ENCODE peak calls at places on chromosomes 6 and 20, in six cellular contexts. X is mesenteric fat pad; A is heart left ventricle; D is NCI-H1105 treated with DMSO at 0.1 percent for 48 hours; G is cardiac fibroblast; N is NK-92 treated with Interleukin-12 subunit alpha and Interleukin-12 subunit beta, amount 100 ng/mL, for 24 hours. I is an unnamed sample.

GRCh38 chr6:137309078-137309762 is 90.0 kb upstream of the IFNGR1 start:
- DNase-seq in A (peak), X (no peak), G (peak), N (no peak), D (peak), I (peak)

GRCh38 chr20:46984391-46984790 is 89.7 kb downstream of the EYA2 start:
- DNase-seq in N (no peak), A (no peak), G (peak), X (no peak), D (no peak), I (no peak)

GRCh38 chr6:108464506-108465084 is 96.1 kb upstream of the FOXO3 start:
- DNase-seq in A (no peak), X (no peak), N (no peak), D (no peak), G (no peak), I (no peak)

GRCh38 chr20:10531848-10532247 is 96.7 kb downstream of the SLX4IP start:
- DNase-seq in N (no peak), A (no peak), D (no peak), G (peak), X (no peak), I (no peak)

GRCh38 chr6:48061630-48062029 is 49.4 kb downstream of the PTCHD4 start:
- DNase-seq in X (no peak), G (peak), N (no peak), A (no peak), D (no peak), I (no peak)

GRCh38 chr20:57468523-57469417 is 56.2 kb downstream of the CTCFL start:
- DNase-seq in N (no peak), G (no peak), D (no peak), A (no peak), X (no peak), I (no peak)

GRCh38 chr6:160051390-160051789 is 70.2 kb upstream of the SLC22A1 start:
- DNase-seq in D (no peak), N (no peak), A (no peak), X (no peak), G (no peak), I (no peak)

GRCh38 chr6:108952776-108953486 is 104.7 kb downstream of the ARMC2 start:
- DNase-seq in D (no peak), N (no peak), X (peak), G (no peak), A (no peak), I (no peak)

GRCh38 chr6:221531-222349 is 70.5 kb upstream of the DUSP22 start:
- DNase-seq in D (no peak), A (no peak), N (no peak), G (no peak), X (no peak), I (no peak)

GRCh38 chr20:15045246-15045645 is 707.8 kb upstream of the FLRT3 start:
- DNase-seq in A (peak), G (peak), X (no peak), N (no peak), D (no peak), I (no peak)

GRCh38 chr6:136923116-136923953 is 1.2 kb downstream of the SLC35D3 start:
- DNase-seq in X (no peak), A (no peak), G (no peak), N (no peak), D (no peak), I (no peak)

GRCh38 chr6:129621252-129621651 is 88.7 kb downstream of the ARHGAP18 start:
- DNase-seq in G (no peak), X (no peak), N (no peak), D (no peak), A (no peak), I (no peak)

GRCh38 chr6:26383624-26384417 is 913 bp downstream of the BTN2A2 start:
- DNase-seq in D (peak), G (peak), A (no peak), X (no peak), N (no peak), I (no peak)

GRCh38 chr6:31844507-31844906 is 17.0 kb downstream of the HSPA1B start:
- DNase-seq in D (no peak), A (no peak), X (no peak), G (no peak), N (no peak), I (no peak)

GRCh38 chr6:101806241-101806640 is 412.7 kb downstream of the GRIK2 start:
- DNase-seq in G (peak), A (no peak), D (no peak), X (no peak), N (no peak), I (no peak)

GRCh38 chr6:71012871-71013456 is 56.1 kb upstream of the B3GAT2 start:
- DNase-seq in G (peak), X (no peak), D (peak), A (no peak), N (no peak), I (no peak)

GRCh38 chr6:139452176-139452876 is 77.9 kb upstream of the CITED2 start:
- DNase-seq in G (peak), N (no peak), A (no peak), X (no peak), D (no peak), I (no peak)

GRCh38 chr6:159095561-159096095 is 50.8 kb upstream of the TAGAP start:
- DNase-seq in A (no peak), X (peak), G (no peak), N (no peak), D (no peak), I (no peak)

GRCh38 chr6:134422426-134423231 is 104.7 kb upstream of the SGK1 start:
- DNase-seq in X (no peak), A (no peak), G (peak), N (no peak), D (no peak), I (no peak)

GRCh38 chr6:108677894-108678293 is 117.2 kb downstream of the FOXO3 start:
- DNase-seq in X (no peak), D (no peak), A (no peak), G (no peak), N (no peak), I (no peak)

GRCh38 chr6:79377830-79378460 is 143.5 kb upstream of the HMGN3 start:
- DNase-seq in D (no peak), A (no peak), X (no peak), G (peak), N (no peak), I (no peak)

I was measured in heart right ventricle.